ENCODE peak calls at places on chromosome 20, in nine cellular contexts. Z, P, E, O, Q, W, Y, F and D are unnamed samples.

GRCh38 chr20:58361549-58361948 is 27.5 kb upstream of the VAPB start:
- DNase-seq in Z (no peak), P (no peak), E (no peak), O (peak), Q (peak), W (no peak), Y (peak), F (no peak), D (peak)

GRCh38 chr20:46375771-46376170 is 30.6 kb downstream of the ELMO2 start:
- DNase-seq in Z (no peak), P (no peak), E (no peak), O (no peak), Q (no peak), W (peak), Y (peak), F (no peak), D (peak)

GRCh38 chr20:22916121-22916842 is 118.8 kb upstream of the SSTR4 start:
- DNase-seq in Z (no peak), P (no peak), E (no peak), O (no peak), Q (no peak), W (no peak), Y (no peak), F (peak), D (no peak)

GRCh38 chr20:20022498-20022897 is 5.3 kb downstream of the NAA20 start:
- DNase-seq in Z (peak), P (no peak), E (no peak), O (no peak), Q (no peak), W (no peak), Y (no peak), F (no peak), D (no peak)

GRCh38 chr20:25622450-25623224 is 1.2 kb downstream of the NANP start:
- DNase-seq in Z (no peak), P (no peak), E (no peak), O (no peak), Q (no peak), W (peak), Y (peak), F (no peak), D (peak)

GRCh38 chr20:34001378-34001777 is 7.7 kb downstream of the RALY start:
- DNase-seq in Z (no peak), P (no peak), E (no peak), O (no peak), Q (no peak), W (no peak), Y (no peak), F (no peak), D (no peak)

GRCh38 chr20:49987015-49987867 is 4.5 kb downstream of the SNAI1 start:
- DNase-seq in Z (no peak), P (no peak), E (no peak), O (no peak), Q (no peak), W (no peak), Y (peak), F (no peak), D (no peak)

GRCh38 chr20:208937-209566 is 18.0 kb upstream of the DEFB129 start:
- DNase-seq in Z (peak), P (no peak), E (no peak), O (peak), Q (peak), W (peak), Y (peak), F (no peak), D (peak)

GRCh38 chr20:6007529-6008103 is 46.2 kb downstream of the LRRN4 start:
- DNase-seq in Z (no peak), P (no peak), E (no peak), O (no peak), Q (no peak), W (peak), Y (no peak), F (no peak), D (no peak)

GRCh38 chr20:24736844-24737211 is 212.2 kb upstream of the CST7 start:
- DNase-seq in Z (no peak), P (no peak), E (no peak), O (no peak), Q (no peak), W (no peak), Y (no peak), F (peak), D (no peak)

GRCh38 chr20:10332656-10333421 is 101.2 kb downstream of the MKKS start:
- DNase-seq in Z (no peak), P (no peak), E (no peak), O (no peak), Q (no peak), W (peak), Y (no peak), F (no peak), D (peak)

GRCh38 chr20:17825251-17825691 is 125.5 kb downstream of the BANF2 start:
- DNase-seq in Z (no peak), P (no peak), E (no peak), O (peak), Q (no peak), W (peak), Y (peak), F (no peak), D (no peak)

GRCh38 chr20:62155428-62156253 is 12.1 kb downstream of the SS18L1 start:
- DNase-seq in Z (no peak), P (no peak), E (no peak), O (no peak), Q (no peak), W (no peak), Y (no peak), F (no peak), D (no peak)

GRCh38 chr20:62157387-62158087 is 14.0 kb downstream of the SS18L1 start:
- DNase-seq in Z (no peak), P (no peak), E (no peak), O (no peak), Q (no peak), W (no peak), Y (no peak), F (no peak), D (no peak)

GRCh38 chr20:62158088-62158400 is 14.5 kb downstream of the SS18L1 start:
- DNase-seq in Z (no peak), P (no peak), E (no peak), O (no peak), Q (no peak), W (no peak), Y (no peak), F (no peak), D (no peak)

GRCh38 chr20:62156254-62156556 is 12.6 kb downstream of the SS18L1 start:
- DNase-seq in Z (no peak), P (no peak), E (no peak), O (no peak), Q (no peak), W (no peak), Y (no peak), F (no peak), D (no peak)

DNA sequence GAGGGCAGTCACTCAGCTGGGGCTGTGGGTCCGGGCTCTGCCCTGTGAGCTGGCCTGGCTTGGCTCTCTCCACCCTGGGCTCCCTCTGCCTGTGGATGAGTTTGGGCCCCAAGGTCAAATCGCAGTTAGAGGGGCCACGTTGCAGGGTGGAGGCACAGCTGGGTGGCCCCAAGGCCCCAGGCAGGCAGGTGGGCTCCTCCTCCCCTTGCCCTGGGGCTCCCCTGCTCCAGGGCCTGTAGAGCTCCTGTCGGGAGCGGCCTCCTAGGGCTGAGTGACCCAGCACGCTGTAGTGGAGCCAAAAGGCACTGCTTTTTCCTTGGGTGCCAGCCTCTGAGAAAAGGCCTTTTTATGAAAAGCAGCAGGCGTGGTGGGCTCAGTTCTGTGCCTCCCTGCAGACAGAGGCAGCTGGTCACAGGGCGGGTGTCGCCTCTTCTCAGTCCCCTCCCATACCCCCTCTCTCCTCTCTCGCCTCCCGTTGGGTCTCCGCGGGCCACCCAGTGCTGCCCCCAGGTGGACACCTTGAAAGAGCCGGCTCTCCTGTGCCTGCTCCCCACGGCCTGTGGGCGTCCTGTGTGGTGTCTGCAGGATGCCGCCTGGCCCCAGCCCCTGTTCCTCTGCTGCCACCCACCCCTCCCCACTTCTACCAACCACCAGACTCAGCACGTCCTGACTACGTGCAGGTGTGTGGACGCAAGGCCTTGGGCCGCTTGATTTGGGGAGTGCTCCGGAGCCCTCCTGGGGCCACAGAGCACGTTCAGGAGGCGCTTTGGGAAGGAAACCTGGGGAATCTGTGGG is 13.2 kb downstream of the SS18L1 start:
- DNase-seq in Z (peak), P (peak), E (peak), O (peak), Q (peak), W (peak), Y (peak), F (no peak), D (peak)
- TF ChIP-seq CTCF in Z (peak), P (peak), E (peak), O (peak), Q (peak), W (peak), Y (peak), F (peak), D (peak)

DNA sequence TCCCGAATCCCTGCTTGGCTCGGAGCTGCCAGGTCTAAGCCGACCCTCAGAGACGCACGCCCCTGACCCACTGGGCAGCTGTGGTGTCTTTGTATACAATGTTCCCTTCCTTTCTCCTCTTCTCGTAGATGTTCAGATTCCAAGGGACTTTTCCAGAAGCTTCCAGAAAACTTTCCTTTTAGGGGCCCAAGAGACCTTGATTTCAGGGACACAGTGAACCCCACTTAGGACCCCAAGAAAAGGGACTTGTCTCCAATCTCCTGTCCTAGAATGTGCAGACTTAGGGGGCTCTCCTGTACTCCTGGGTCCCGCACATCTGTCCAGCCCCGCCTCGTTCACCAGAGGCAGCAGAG is 103.5 kb downstream of the EDN3 start:
- DNase-seq in Z (no peak), P (no peak), E (no peak), O (no peak), Q (no peak), W (no peak), Y (no peak), F (no peak), D (no peak)
- H3K4me3 ChIP-seq in Z (no peak), P (peak), E (no peak), O (peak), Q (peak), W (no peak), Y (no peak), F (no peak), D (no peak)

DNA sequence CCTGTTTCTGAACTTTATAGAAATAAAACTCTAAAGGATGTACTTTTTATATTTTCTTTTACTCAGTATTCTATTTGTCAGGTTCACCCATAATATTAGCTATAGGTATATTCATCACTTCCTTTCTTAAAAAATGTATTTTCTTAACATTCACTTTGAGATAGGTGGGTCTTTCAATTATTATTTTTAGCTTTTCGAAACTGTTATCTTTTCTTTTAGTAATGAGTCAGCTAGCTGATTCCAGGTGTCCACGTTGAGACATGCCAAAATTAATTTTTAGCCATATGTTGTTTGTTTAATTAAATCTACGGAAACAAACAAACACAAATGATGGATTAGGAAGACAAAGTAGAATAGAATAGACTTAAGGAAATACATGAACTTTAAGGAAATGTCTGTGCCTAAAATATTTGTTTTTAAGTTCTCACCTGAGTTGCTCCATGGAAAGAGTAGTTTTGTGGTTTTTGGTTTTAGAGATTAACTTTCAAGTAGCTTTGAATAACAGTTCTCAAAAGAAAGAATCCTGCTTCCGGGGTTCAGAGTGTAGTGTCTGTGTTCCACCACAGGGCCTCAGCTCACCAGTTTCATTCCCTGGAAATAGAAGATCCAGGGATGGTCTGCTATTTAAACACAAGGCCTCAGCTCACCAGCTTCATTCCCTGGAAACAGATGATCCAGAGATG is 435.0 kb downstream of the HAO1 start:
- DNase-seq in Z (peak), P (no peak), E (no peak), O (no peak), Q (no peak), W (no peak), Y (no peak), F (no peak), D (no peak)
- TF ChIP-seq CTCF in Z (peak), P (no peak), E (no peak), O (no peak), Q (no peak), W (peak), Y (no peak), F (no peak), D (no peak)

DNA sequence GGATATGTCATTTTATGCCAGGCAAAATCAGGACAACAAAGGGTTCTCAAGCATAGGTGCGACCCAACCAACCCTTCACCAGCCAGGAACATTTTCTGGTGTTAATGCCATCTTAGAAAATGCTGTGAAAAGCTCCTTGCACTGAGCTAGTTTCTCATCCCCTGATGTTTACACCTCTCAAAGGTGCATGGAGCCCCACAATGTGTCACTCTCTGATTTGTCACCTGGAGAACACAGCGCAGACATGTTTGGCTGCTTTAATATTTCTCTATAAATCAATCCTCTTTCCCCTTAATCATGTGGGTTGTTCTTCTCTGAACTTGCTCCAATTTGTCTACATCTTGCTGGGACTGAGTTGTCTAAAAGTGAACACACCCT is 244.3 kb downstream of the TSHZ2 start:
- DNase-seq in Z (no peak), P (no peak), E (no peak), O (no peak), Q (no peak), W (no peak), Y (no peak), F (no peak), D (no peak)
- H3K4me3 ChIP-seq in Z (peak), P (no peak), E (no peak), O (no peak), Q (no peak), W (no peak), Y (no peak), F (peak), D (no peak)